ENCODE peak calls at places on chromosomes 12 and 14, in four cellular contexts. E, Z, Y and T are unnamed samples.

GRCh38 chr12:48296586-48297396 is 53.9 kb downstream of the ZNF641 start:
- DNase-seq in E (peak), Z (no peak), Y (no peak), T (peak)

GRCh38 chr12:68675098-68675842 is 11.5 kb upstream of the NUP107 start:
- DNase-seq in E (no peak), Z (no peak), Y (no peak), T (peak)

GRCh38 chr14:73269729-73270651 is 32.7 kb downstream of the PAPLN start:
- DNase-seq in E (no peak), Z (no peak), Y (no peak), T (no peak)

GRCh38 chr14:102726191-102726949 is 50.9 kb upstream of the TRAF3 start:
- DNase-seq in E (no peak), Z (no peak), Y (peak), T (no peak)

GRCh38 chr12:25994901-25995625 is 36.6 kb downstream of the RASSF8 start:
- DNase-seq in E (no peak), Z (no peak), Y (no peak), T (no peak)

GRCh38 chr12:27549801-27550652 is 26.0 kb downstream of the PPFIBP1 start:
- DNase-seq in E (peak), Z (no peak), Y (peak), T (peak)

GRCh38 chr14:21680072-21680471 is 6.5 kb upstream of the OR4E1 start:
- DNase-seq in E (no peak), Z (no peak), Y (no peak), T (no peak)

GRCh38 chr12:2212537-2212936 is 159.8 kb downstream of the CACNA1C start:
- DNase-seq in E (no peak), Z (no peak), Y (no peak), T (no peak)

GRCh38 chr14:25094171-25094907 is 44.4 kb upstream of the STXBP6 start:
- DNase-seq in E (no peak), Z (no peak), Y (no peak), T (no peak)

GRCh38 chr12:57173089-57173488 is 25.7 kb upstream of the LRP1-AS start:
- DNase-seq in E (peak), Z (no peak), Y (peak), T (peak)
- TF ChIP-seq HDAC2 in E (no peak), Z (no peak), Y (peak), T (no peak)

DNA sequence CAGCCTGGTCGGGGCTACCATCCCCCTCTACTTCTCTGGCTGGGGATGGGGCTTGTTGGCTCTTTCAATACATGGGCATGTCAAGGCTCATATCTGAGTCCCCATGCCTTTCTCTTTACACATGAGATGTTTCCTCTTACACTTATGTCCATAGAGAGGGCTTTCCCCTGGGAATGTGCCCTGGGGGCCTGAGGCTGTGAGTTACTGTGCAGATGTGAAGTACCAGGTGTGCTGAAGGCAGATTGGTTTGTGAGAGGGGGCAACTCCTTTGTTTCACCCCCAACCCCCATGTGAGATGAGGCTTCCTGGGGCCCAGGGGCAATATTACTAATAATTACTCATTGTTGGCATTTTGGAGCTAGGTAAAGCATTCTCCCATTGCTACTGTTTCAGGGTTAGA is 32.8 kb downstream of the NRXN3 start:
- DNase-seq in E (no peak), Z (no peak), Y (no peak), T (no peak)
- TF ChIP-seq CHD2 in E (no peak), Z (no peak), Y (no peak), T (no peak)

DNA sequence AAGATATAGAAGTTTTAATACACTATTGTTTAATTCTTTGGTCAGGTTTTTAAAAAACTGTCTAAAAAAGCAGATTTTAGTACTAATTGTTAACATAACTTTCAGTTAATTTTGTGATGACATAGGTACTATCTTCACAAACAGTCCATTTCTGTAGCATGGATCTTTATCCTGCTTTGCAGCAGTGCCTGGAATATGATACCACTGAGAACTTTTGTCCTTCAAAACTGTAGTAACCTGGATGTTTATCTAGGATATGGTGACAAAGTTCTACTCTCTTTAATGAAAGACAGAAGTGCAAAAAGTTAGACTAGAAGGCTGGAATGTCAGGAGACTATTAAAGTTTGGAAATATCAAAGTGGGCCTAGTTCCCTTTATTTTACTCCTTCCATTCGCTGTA is 159.9 kb downstream of the SYNE2 start:
- DNase-seq in E (no peak), Z (no peak), Y (peak), T (no peak)
- TF ChIP-seq REST in E (no peak), Z (no peak), Y (no peak), T (no peak)

DNA sequence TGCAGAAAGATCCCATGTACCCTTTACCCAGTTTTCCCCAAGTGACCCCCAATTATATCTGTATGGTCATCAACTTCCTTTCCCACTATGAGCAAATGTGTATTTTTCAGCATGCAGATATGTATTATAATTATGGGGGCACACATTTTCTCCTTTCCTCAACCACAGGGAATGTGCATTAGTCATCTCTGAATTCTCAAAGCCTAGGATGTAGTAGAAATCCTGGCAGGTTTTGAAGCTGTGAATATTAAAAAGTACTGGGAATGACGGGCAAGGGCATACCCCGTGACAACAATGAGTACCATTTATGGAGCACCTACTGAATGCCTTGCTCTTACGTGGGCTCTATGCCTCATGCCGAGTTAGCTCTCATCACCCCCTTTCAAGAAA is 71.5 kb downstream of the VWF start:
- DNase-seq in E (no peak), Z (no peak), Y (no peak), T (no peak)
- TF ChIP-seq HDAC2 in E (no peak), Z (no peak), Y (no peak), T (no peak)